ENCODE peak calls at places on chromosomes 16 and 17, in seven cellular contexts. L is NT2/D1, N is Peyer's patch, F is T47D, I is NCI-H510A, P is cardiac muscle cell, E is T follicular helper cell. U is an unnamed sample.

GRCh38 chr16:57997176-57997527 is 3.3 kb downstream of the ZNF319 start:
- DNase-seq in E (no peak), P (no peak), F (no peak), I (no peak), N (no peak), L (no peak), U (no peak)

GRCh38 chr17:39612935-39613465 is 5.3 kb upstream of the NEUROD2 start:
- DNase-seq in I (no peak), N (no peak), L (no peak), P (no peak), E (no peak), F (no peak), U (no peak)

GRCh38 chr16:19777061-19777460 is 59.0 kb downstream of the IQCK start:
- DNase-seq in P (no peak), I (no peak), F (no peak), N (no peak), L (no peak), E (no peak), U (no peak)

GRCh38 chr16:54318941-54319340 is 32.4 kb upstream of the IRX3 start:
- DNase-seq in E (no peak), N (no peak), I (no peak), F (no peak), L (no peak), P (no peak), U (no peak)

GRCh38 chr17:72657467-72658317 is 434.8 kb downstream of the SLC39A11 start:
- DNase-seq in P (no peak), F (no peak), E (no peak), N (no peak), L (no peak), I (no peak), U (no peak)

GRCh38 chr16:66426112-66427035 is 721 bp upstream of the BEAN1 start:
- DNase-seq in F (no peak), P (no peak), L (no peak), E (no peak), I (no peak), N (no peak), U (no peak)

GRCh38 chr16:8623634-8624033 is 2.1 kb downstream of the METTL22 start:
- DNase-seq in E (no peak), I (no peak), F (no peak), P (no peak), N (no peak), L (no peak), U (no peak)

GRCh38 chr17:56891751-56892150 is 22.1 kb downstream of the TRIM25 start:
- DNase-seq in I (no peak), N (no peak), L (no peak), E (peak; percentile 19), P (no peak), F (no peak), U (peak; percentile 32)

GRCh38 chr17:4043862-4044261 is 79.6 kb upstream of the ATP2A3 start:
- DNase-seq in E (peak; percentile 15), N (no peak), F (no peak), L (no peak), I (no peak), P (no peak), U (peak; percentile 20)

GRCh38 chr16:71919033-71919432 is 23.7 kb downstream of the IST1 start:
- DNase-seq in N (no peak), P (no peak), I (no peak), L (no peak), E (no peak), F (no peak), U (no peak)

GRCh38 chr16:11100239-11100750 is 155.7 kb downstream of the SOCS1 start:
- DNase-seq in F (no peak), L (peak; percentile 78), N (peak; percentile 49), I (no peak), P (peak; percentile 26), E (no peak), U (no peak)

GRCh38 chr17:58341861-58342475 is 10.0 kb downstream of the SUPT4H1 start:
- DNase-seq in L (no peak), F (no peak), N (no peak), E (no peak), I (no peak), P (no peak), U (no peak)

GRCh38 chr16:89410794-89411309 is 79.5 kb downstream of the ANKRD11 start:
- DNase-seq in F (peak; percentile 94), I (no peak), L (no peak), E (no peak), P (no peak), N (peak; percentile 69), U (no peak)

GRCh38 chr16:19432429-19432828 is 14.7 kb downstream of the TMC5 start:
- DNase-seq in P (no peak), I (peak; percentile 93), E (no peak), N (no peak), F (peak; percentile 93), L (no peak), U (no peak)

GRCh38 chr17:34579017-34579946 is at the start of gene TMEM132E:
- DNase-seq in L (no peak), N (peak; percentile 54), E (no peak), I (no peak), P (peak; percentile 74), F (peak; percentile 75), U (no peak)

GRCh38 chr17:44219126-44219635 is 294 bp downstream of the UBTF start:
- DNase-seq in L (no peak), F (peak; percentile 86), P (no peak), E (peak; percentile 60), I (peak; percentile 40), N (peak; percentile 82), U (peak; percentile 52)

GRCh38 chr16:82995927-82996441 is 369.2 kb downstream of the CDH13 start:
- DNase-seq in F (no peak), E (no peak), L (no peak), P (no peak), N (no peak), I (no peak), U (no peak)